ENCODE peak calls at places on chromosomes 7 and 10, in seven cellular contexts. Z is heart right ventricle, N is transverse colon, C is keratinocyte, O is pancreas, W is A673, I is HCT116. M is an unnamed sample.

GRCh38 chr10:121078672-121079102 is 227.5 kb downstream of the WDR11 start:
- DNase-seq in Z (no peak), N (peak), C (peak), O (no peak), W (no peak), I (no peak), M (no peak)

GRCh38 chr10:125411724-125412123 is 251.4 kb upstream of the CTBP2 start:
- DNase-seq in Z (no peak), N (no peak), C (peak), O (no peak), W (no peak), I (peak), M (no peak)

GRCh38 chr10:131896403-131896802 is 4.4 kb upstream of the PPP2R2D start:
- DNase-seq in Z (no peak), N (no peak), C (no peak), O (no peak), W (no peak), I (no peak), M (no peak)

GRCh38 chr10:3853547-3853989 is 68.6 kb upstream of the KLF6 start:
- DNase-seq in Z (peak), N (peak), C (no peak), O (no peak), W (no peak), I (no peak), M (no peak)

GRCh38 chr7:50303082-50303893 is 1.2 kb upstream of the IKZF1 start:
- DNase-seq in Z (no peak), N (no peak), C (no peak), O (no peak), W (no peak), I (no peak), M (no peak)

GRCh38 chr10:126250527-126251310 is 137.6 kb downstream of the ADAM12 start:
- DNase-seq in Z (no peak), N (no peak), C (no peak), O (no peak), W (no peak), I (no peak), M (no peak)

GRCh38 chr10:86594535-86594934 is 59.8 kb upstream of the OPN4 start:
- DNase-seq in Z (no peak), N (no peak), C (no peak), O (no peak), W (no peak), I (peak), M (no peak)

GRCh38 chr10:69744971-69745370 is 56.7 kb upstream of the COL13A1 start:
- DNase-seq in Z (no peak), N (no peak), C (no peak), O (no peak), W (no peak), I (no peak), M (no peak)

GRCh38 chr7:156446990-156447389 is 193.6 kb upstream of the RNF32 start:
- DNase-seq in Z (no peak), N (no peak), C (no peak), O (no peak), W (no peak), I (no peak), M (no peak)

GRCh38 chr10:121708921-121709625 is 110.8 kb upstream of the FGFR2 start:
- DNase-seq in Z (no peak), N (no peak), C (no peak), O (no peak), W (no peak), I (no peak), M (peak)

GRCh38 chr7:8205572-8205971 is 56.4 kb downstream of the ICA1 start:
- DNase-seq in Z (no peak), N (no peak), C (no peak), O (no peak), W (no peak), I (no peak), M (no peak)
- H3K27ac ChIP-seq in Z (no peak), N (no peak), C (no peak), O (no peak), W (no peak), I (no peak), M (no peak)

DNA sequence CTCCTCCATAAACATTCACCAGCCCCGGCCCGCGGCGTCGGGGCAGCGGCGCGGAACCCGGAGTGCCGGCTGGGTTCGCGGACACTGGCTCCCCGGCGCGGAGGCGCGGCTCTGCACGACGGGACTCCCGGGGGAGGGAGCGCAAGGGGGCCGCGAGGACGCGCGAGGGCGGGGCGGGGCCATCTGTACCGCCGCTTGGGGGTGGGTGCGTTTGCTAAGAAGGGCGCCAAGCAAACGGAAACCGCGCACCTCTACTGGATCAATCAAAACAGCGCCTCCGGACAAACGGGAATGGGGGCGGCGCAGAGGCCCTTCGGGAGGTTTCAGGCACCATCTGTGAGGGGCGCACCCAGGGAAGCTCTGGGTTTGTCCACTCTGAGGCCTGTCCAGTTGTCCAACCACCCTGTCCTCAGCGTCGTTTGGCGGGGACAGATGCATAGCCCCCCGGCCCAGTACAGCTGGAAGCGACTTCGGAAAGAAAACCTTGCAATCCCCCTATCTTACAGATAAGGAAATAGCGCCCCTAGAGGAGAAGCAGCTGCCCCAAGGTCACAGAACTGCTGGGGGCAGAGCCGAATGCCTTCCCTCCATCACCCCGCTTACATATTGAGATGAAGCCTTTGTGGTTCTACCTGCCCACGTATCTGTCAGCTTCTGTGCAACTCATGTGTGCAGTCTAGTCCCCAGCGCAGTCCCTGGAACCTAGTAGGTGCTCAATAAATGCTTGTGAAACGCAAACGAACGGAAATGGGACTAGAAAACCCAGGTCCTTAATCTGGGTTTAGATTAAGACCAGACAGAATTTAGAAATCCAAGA is 10.7 kb upstream of the SLIT1 start:
- DNase-seq in Z (peak), N (peak), C (peak), O (no peak), W (peak), I (peak), M (peak)
- TF ChIP-seq CTCF in Z (peak), N (peak), C (peak), O (peak), W (peak), I (peak), M (peak)

GRCh38 chr7:36760856-36761762 is 36.8 kb upstream of the AOAH start:
- DNase-seq in Z (no peak), N (no peak), C (no peak), O (no peak), W (no peak), I (no peak), M (no peak)

GRCh38 chr7:36764929-36765328 is 40.6 kb upstream of the AOAH start:
- DNase-seq in Z (no peak), N (no peak), C (no peak), O (no peak), W (no peak), I (no peak), M (no peak)

GRCh38 chr7:36762394-36762793 is 38.1 kb upstream of the AOAH start:
- DNase-seq in Z (no peak), N (no peak), C (no peak), O (no peak), W (no peak), I (no peak), M (no peak)

GRCh38 chr7:36761835-36762234 is 37.5 kb upstream of the AOAH start:
- DNase-seq in Z (no peak), N (no peak), C (no peak), O (no peak), W (no peak), I (no peak), M (no peak)

GRCh38 chr7:36763084-36763807 is 39.0 kb upstream of the AOAH start:
- DNase-seq in Z (no peak), N (no peak), C (no peak), O (no peak), W (no peak), I (no peak), M (no peak)
- H3K27ac ChIP-seq in Z (no peak), N (no peak), C (no peak), O (no peak), W (no peak), I (no peak), M (no peak)

DNA sequence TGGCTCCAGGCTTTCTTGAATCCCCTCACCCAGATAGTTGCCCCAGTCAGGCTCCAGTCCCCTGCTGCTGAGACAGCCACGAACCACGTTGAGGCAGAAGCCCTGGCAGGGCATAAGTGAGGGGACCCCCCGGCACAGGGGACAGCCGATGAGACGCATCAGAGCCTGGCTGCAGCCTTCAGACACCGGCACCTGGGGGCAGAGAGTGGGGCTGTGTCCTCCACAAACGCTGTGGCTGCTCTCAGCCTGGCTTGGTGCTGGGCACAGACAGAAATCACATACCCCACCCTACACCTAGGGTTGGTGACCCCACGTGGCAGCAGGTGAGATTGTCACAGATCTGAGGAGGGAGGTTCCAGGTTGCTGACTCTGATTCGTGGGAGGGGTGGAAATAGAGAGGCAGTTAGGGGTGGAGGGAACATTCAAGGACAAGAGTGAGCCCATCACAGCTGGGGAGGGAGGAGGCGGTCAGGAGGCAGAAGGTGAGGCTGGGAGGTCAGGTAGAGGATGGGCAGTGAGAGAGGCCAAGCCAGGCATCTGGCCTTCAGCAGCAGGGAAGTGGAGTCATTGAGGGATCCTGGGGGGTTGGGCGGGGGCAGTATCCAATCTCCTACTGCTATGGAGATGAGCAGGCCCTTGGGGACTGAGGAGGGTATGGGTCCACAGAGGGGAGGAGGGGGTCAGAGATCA is 3.2 kb downstream of the GPC2 start:
- DNase-seq in Z (no peak), N (no peak), C (no peak), O (no peak), W (no peak), I (no peak), M (no peak)
- TF ChIP-seq CTCF in Z (no peak), N (no peak), C (no peak), O (no peak), W (no peak), I (no peak), M (no peak)

DNA sequence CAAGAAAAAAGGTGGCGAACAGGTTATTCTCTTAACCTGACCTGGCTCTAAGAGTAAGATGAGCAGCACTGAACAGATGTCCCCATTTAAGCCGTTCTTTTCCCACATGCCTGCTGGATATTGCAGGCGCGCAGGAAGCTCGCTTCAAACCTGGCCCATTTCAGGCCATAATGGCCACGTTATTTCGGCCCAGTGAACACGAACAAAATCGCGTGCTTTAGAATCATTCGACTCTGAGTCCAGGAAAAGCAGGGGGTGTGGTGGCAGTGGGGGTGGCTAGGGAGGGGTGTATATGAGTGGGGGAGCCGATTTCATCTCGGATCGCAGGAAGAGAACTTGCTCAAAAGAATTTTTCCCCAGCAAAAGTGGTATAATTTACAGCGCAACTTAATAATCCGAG is 6.6 kb upstream of the SP8 start:
- DNase-seq in Z (no peak), N (no peak), C (no peak), O (no peak), W (no peak), I (no peak), M (peak)
- H3K27ac ChIP-seq in Z (no peak), N (no peak), C (no peak), O (no peak), W (no peak), I (no peak), M (no peak)

DNA sequence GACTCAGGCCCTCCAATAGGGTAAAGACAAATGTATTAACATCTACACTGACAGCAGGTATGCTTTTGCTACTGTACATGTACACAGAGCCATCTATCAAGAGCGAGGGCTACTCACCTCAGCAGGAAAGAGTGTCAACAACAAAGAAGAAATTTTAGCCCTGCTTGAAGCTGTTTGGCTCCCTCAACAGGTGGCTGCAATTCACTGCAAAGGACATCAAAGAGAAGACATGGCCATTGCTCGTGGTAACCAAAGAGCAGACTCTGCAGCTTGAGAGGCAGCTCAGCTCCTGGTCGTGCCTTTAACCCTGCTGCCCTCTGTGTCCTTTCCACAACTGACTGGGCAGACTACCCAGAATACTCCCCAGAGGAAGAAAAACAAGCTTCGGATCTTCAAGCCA is 5.1 kb downstream of the AKR1B15 start:
- DNase-seq in Z (no peak), N (no peak), C (no peak), O (no peak), W (no peak), I (no peak), M (peak)
- TF ChIP-seq CTCF in Z (peak), N (no peak), C (peak), O (no peak), W (peak), I (peak), M (peak)

DNA sequence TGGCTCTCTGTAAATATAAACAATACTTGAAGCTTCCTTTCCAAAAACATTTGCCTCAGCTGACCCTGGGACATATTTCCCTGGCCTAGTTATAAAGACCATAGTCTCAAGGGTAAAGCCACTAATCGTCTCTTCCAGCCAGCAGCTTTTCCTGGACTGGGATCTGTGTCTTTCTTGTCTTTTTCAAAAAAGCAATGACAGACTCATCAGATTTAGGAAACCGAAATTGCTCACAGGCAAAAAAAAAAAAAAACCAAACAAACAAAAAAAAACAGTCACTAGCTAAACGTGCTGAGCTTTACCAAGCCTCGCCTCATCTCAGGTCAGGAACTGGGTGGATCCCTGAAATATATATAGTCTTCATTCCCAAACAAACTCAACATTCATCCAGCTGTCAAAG is 23.5 kb downstream of the STN1 start:
- DNase-seq in Z (peak), N (no peak), C (no peak), O (no peak), W (no peak), I (no peak), M (no peak)
- H3K27ac ChIP-seq in Z (peak), N (peak), C (peak), O (peak), W (no peak), I (peak), M (peak)

DNA sequence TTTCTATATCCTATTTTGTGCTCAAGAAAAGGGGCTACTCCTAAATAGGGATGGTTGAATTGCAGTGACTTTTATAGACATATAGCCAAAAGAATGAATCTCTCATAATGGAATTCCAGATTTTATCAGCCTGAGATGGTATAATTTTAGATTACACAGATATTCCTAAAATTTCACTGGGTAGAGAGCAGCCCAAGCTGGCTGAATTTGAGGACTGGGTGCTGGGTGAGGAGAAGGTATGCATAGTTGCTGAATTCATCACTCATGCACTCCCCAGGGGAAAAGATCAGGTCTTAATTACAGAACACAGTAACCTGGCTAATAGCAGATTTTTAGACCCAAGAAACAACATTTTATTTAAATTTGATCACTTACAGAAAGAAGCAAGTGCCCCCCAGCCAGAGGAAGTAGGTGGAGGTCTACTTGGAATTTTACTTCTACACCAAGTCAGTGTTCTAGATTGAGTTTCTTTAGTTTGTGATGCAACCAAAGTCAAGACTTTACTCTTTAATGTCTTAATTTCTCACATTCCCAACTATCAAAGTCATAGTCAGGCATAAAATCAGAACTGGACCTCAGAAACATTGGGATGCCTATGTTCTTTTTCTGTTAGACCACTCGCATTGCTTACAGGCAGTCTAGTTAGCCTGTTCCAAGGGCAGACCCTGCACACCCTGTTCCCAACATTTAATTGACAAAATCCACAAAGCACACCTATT is 337.4 kb upstream of the PODXL start:
- DNase-seq in Z (no peak), N (no peak), C (no peak), O (no peak), W (no peak), I (no peak), M (no peak)
- TF ChIP-seq CTCF in Z (no peak), N (no peak), C (no peak), O (no peak), W (no peak), I (no peak), M (no peak)

GRCh38 chr7:116436305-116436826 is 63.2 kb upstream of the CAV2 start:
- DNase-seq in Z (no peak), N (no peak), C (no peak), O (no peak), W (no peak), I (no peak), M (no peak)
- H3K27ac ChIP-seq in Z (no peak), N (no peak), C (no peak), O (no peak), W (no peak), I (peak), M (no peak)